ENCODE peak calls at places on chromosomes 13 and 19, in six cellular contexts. J is A549, B is mucosa of descending colon, R is fibroblast of mammary gland, E is fibroblast of the aortic adventitia, Z is right cardiac atrium. T is an unnamed sample.

GRCh38 chr19:1824252-1824622 is 12.2 kb upstream of the ATP8B3 start:
- DNase-seq in J (no peak), B (no peak), R (no peak), E (no peak), Z (no peak), T (no peak)

GRCh38 chr19:47240561-47240960 is 9.6 kb upstream of the BBC3 start:
- DNase-seq in J (no peak), B (no peak), R (no peak), E (no peak), Z (no peak), T (no peak)

GRCh38 chr13:24995225-24995804 is 100.6 kb upstream of the PABPC3 start:
- DNase-seq in J (peak; percentile 85), B (no peak), R (peak; percentile 84), E (peak; percentile 91), Z (no peak), T (no peak)

GRCh38 chr19:44753932-44754742 is 5.6 kb downstream of the BCL3 start:
- DNase-seq in J (peak; percentile 90), B (peak; percentile 96), R (peak; percentile 87), E (peak; percentile 92), Z (peak; percentile 98), T (no peak)

GRCh38 chr13:45325806-45326205 is 15.2 kb downstream of the TPT1 start:
- DNase-seq in J (no peak), B (no peak), R (peak; percentile 95), E (peak; percentile 82), Z (peak; percentile 82), T (no peak)

GRCh38 chr19:55540619-55541018 is 3.7 kb upstream of the SBK2 start:
- DNase-seq in J (no peak), B (no peak), R (no peak), E (no peak), Z (peak; percentile 43), T (no peak)

GRCh38 chr19:48646192-48646911 is 365 bp upstream of the CA11 start:
- DNase-seq in J (peak; percentile 91), B (peak; percentile 92), R (peak; percentile 70), E (peak; percentile 70), Z (peak; percentile 96), T (no peak)

GRCh38 chr13:97539651-97540230 is 105.8 kb downstream of the RAP2A start:
- DNase-seq in J (no peak), B (no peak), R (peak; percentile 71), E (peak; percentile 22), Z (no peak), T (no peak)

GRCh38 chr13:35990196-35990595 is 141.0 kb downstream of the DCLK1 start:
- DNase-seq in J (no peak), B (no peak), R (no peak), E (no peak), Z (no peak), T (no peak)

GRCh38 chr19:53977991-53978731 is 13.3 kb upstream of the CACNG6 start:
- DNase-seq in J (peak; percentile 100), B (peak; percentile 35), R (peak; percentile 80), E (peak; percentile 98), Z (peak; percentile 79), T (peak; percentile 97)

GRCh38 chr13:95494082-95494681 is 58.3 kb upstream of the CLDN10 start:
- DNase-seq in J (peak; percentile 75), B (no peak), R (peak; percentile 72), E (peak; percentile 83), Z (no peak), T (peak; percentile 42)

DNA sequence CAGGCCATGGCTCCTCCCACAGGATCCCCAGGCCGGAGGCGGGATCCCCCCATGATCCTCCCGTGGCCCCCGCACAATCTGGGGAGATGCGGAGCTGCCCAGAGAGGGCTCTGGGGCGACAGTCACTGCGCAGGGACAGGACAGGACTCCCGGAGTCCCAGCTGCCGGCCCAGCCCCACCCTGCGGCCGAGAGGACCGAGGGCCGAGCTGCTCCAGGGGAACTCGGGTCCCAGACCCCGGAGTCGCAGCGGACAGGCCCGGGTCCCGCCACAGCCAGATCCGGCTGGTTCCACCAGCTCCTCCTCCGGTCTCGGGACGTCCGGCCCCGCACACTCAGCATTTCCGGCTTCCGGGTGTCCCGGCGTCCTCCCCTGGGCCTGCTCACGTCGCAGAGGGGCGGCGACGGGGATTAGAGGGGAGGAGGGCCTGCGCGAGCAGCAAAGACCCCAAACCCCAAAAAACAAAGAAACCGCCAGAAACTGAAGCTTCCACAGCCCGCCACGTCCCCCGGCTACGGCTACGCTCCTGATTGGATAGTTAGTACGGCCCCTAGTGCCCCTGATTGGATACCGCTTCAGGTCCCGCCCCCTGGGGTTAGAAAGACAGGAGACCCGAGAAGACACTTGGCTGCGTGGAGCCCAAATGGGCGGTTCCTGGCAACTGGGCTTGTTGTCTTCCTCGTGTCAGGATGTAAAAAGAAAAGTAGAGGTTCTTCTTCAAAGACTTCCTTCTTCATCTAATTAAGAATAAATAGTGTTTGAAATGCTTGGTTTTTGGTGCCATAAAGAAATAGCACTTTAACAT is 21.3 kb upstream of the OR10H1 start:
- DNase-seq in J (peak; percentile 95), B (peak; percentile 95), R (peak; percentile 89), E (peak; percentile 90), Z (peak; percentile 99), T (peak; percentile 42)
- H3K4me3 ChIP-seq in J (peak overlapping the region; percentile 85), B (peak overlapping the region; percentile 83), R (peak overlapping the region; percentile 72), E (peak overlapping the region; percentile 76), Z (peak overlapping the region; percentile 74), T (peak overlapping the region; percentile 58)

DNA sequence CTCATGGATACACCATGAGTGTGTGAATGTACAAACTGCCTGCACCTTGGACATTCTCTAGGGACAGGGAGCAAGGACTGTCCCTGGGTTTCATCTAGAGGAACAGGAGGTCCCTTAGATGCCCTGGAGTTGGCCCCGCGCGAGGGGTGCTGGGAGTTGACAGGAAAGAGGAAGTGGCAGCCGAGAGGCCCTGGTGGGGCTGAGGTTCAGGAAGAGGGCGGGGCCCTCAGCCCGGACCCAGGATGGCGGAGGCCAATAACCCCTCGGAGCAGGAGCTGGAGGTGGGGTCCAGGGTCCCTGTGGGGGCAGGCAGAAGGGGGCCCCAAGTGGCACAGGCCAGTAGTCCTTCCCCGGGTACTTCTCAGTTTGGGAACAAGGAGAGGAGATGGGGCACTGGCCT is 6.9 kb downstream of the PKN1 start:
- DNase-seq in J (no peak), B (peak; percentile 80), R (no peak), E (no peak), Z (peak; percentile 91), T (no peak)
- H3K4me3 ChIP-seq in J (no peak overlapping the region), B (no peak overlapping the region), R (no peak overlapping the region), E (no peak overlapping the region), Z (peak overlapping the region; percentile 2), T (no peak overlapping the region)

GRCh38 chr19:43467730-43468129 is 2.3 kb upstream of the LYPD3 start:
- DNase-seq in J (no peak), B (no peak), R (peak; percentile 62), E (peak; percentile 45), Z (no peak), T (no peak)

GRCh38 chr19:43470288-43470687 is 4.9 kb upstream of the LYPD3 start:
- DNase-seq in J (no peak), B (no peak), R (peak; percentile 69), E (peak; percentile 40), Z (no peak), T (no peak)

GRCh38 chr19:43469160-43469480 is 3.7 kb upstream of the LYPD3 start:
- DNase-seq in J (no peak), B (no peak), R (no peak), E (peak; percentile 22), Z (no peak), T (no peak)

GRCh38 chr19:43467276-43467675 is 1.9 kb upstream of the LYPD3 start:
- DNase-seq in J (no peak), B (no peak), R (no peak), E (no peak), Z (no peak), T (no peak)

GRCh38 chr19:43468354-43469159 is 3.1 kb upstream of the LYPD3 start:
- DNase-seq in J (no peak), B (no peak), R (no peak), E (no peak), Z (no peak), T (no peak)
- H3K4me3 ChIP-seq in J (no peak overlapping the region), B (no peak overlapping the region), R (no peak overlapping the region), E (no peak overlapping the region), Z (no peak overlapping the region), T (no peak overlapping the region)

GRCh38 chr19:57103573-57104277 is 16.1 kb upstream of the USP29 start:
- DNase-seq in J (peak; percentile 59), B (peak; percentile 49), R (peak; percentile 63), E (peak; percentile 70), Z (peak; percentile 84), T (no peak)
- H3K4me3 ChIP-seq in J (no peak overlapping the region), B (no peak overlapping the region), R (no peak overlapping the region), E (peak overlapping the region; percentile 14), Z (no peak overlapping the region), T (no peak overlapping the region)

T was measured in Panc1.